ENCODE peak calls at places on chromosomes 4 and X, in six cellular contexts. One of them, this sample, is unnamed.

GRCh38 chrX:110741213-110741796 is 54.3 kb downstream of the CHRDL1 start:
- DNase-seq in neural crest cell: no peak
- DNase-seq in breast epithelium: no peak
- DNase-seq in AG09309: peak; percentile 32
- DNase-seq in GM20000: no peak
- DNase-seq in dorsolateral prefrontal cortex: no peak
- DNase-seq in this sample: no peak

GRCh38 chr4:675036-675804 is 878 bp downstream of the MYL5 start:
- DNase-seq in GM20000: no peak
- DNase-seq in breast epithelium: no peak
- DNase-seq in dorsolateral prefrontal cortex: no peak
- DNase-seq in neural crest cell: no peak
- DNase-seq in AG09309: no peak
- DNase-seq in this sample: no peak

GRCh38 chr4:39910064-39910463 is 67.6 kb downstream of the PDS5A start:
- DNase-seq in GM20000: no peak
- DNase-seq in neural crest cell: no peak
- DNase-seq in breast epithelium: no peak
- DNase-seq in AG09309: no peak
- DNase-seq in dorsolateral prefrontal cortex: no peak
- DNase-seq in this sample: no peak

GRCh38 chrX:55056820-55057690 is 17.8 kb upstream of the PAGE2B start:
- DNase-seq in AG09309: peak; percentile 3
- DNase-seq in breast epithelium: no peak
- DNase-seq in neural crest cell: no peak
- DNase-seq in dorsolateral prefrontal cortex: no peak
- DNase-seq in GM20000: no peak
- DNase-seq in this sample: no peak

GRCh38 chrX:20412871-20413486 is 146.3 kb upstream of the RPS6KA3 start:
- DNase-seq in AG09309: no peak
- DNase-seq in neural crest cell: no peak
- DNase-seq in GM20000: peak; percentile 24
- DNase-seq in dorsolateral prefrontal cortex: no peak
- DNase-seq in breast epithelium: no peak
- DNase-seq in this sample: no peak

GRCh38 chrX:121333942-121334341 is 286.5 kb downstream of the GLUD2 start:
- DNase-seq in AG09309: no peak
- DNase-seq in breast epithelium: no peak
- DNase-seq in GM20000: no peak
- DNase-seq in dorsolateral prefrontal cortex: no peak
- DNase-seq in neural crest cell: no peak
- DNase-seq in this sample: no peak

GRCh38 chr4:13054410-13054970 is 429.6 kb downstream of the RAB28 start:
- DNase-seq in GM20000: no peak
- DNase-seq in AG09309: no peak
- DNase-seq in breast epithelium: no peak
- DNase-seq in neural crest cell: no peak
- DNase-seq in dorsolateral prefrontal cortex: no peak
- DNase-seq in this sample: no peak

GRCh38 chr4:10366628-10367027 is 90.6 kb downstream of the ZNF518B start:
- DNase-seq in breast epithelium: no peak
- DNase-seq in neural crest cell: no peak
- DNase-seq in GM20000: no peak
- DNase-seq in dorsolateral prefrontal cortex: no peak
- DNase-seq in AG09309: no peak
- DNase-seq in this sample: no peak

GRCh38 chrX:48761674-48762471 is at the start of gene GLOD5:
- DNase-seq in breast epithelium: peak; percentile 69
- DNase-seq in neural crest cell: no peak
- DNase-seq in AG09309: no peak
- DNase-seq in dorsolateral prefrontal cortex: peak; percentile 32
- DNase-seq in GM20000: no peak
- DNase-seq in this sample: no peak

GRCh38 chr4:41145571-41146078 is 68.7 kb downstream of the APBB2 start:
- DNase-seq in AG09309: no peak
- DNase-seq in GM20000: no peak
- DNase-seq in breast epithelium: no peak
- DNase-seq in dorsolateral prefrontal cortex: no peak
- DNase-seq in neural crest cell: no peak
- DNase-seq in this sample: no peak

GRCh38 chr4:7377223-7377865 is 57.4 kb downstream of the PSAPL1 start:
- DNase-seq in GM20000: no peak
- DNase-seq in dorsolateral prefrontal cortex: no peak
- DNase-seq in neural crest cell: no peak
- DNase-seq in breast epithelium: no peak
- DNase-seq in AG09309: no peak
- DNase-seq in this sample: peak; percentile 33

GRCh38 chr4:76449824-76450223 is 14.8 kb downstream of the SHROOM3 start:
- DNase-seq in GM20000: no peak
- DNase-seq in neural crest cell: no peak
- DNase-seq in dorsolateral prefrontal cortex: no peak
- DNase-seq in AG09309: no peak
- DNase-seq in breast epithelium: no peak
- DNase-seq in this sample: no peak

GRCh38 chrX:153955451-153955732 is 10.9 kb upstream of the RENBP start:
- DNase-seq in GM20000: no peak
- DNase-seq in neural crest cell: no peak
- DNase-seq in dorsolateral prefrontal cortex: no peak
- DNase-seq in AG09309: no peak
- DNase-seq in breast epithelium: no peak
- DNase-seq in this sample: peak; percentile 83

GRCh38 chr4:158578476-158578875 is 56.8 kb downstream of the RXFP1 start:
- DNase-seq in neural crest cell: no peak
- DNase-seq in dorsolateral prefrontal cortex: no peak
- DNase-seq in GM20000: no peak
- DNase-seq in AG09309: no peak
- DNase-seq in breast epithelium: no peak
- DNase-seq in this sample: no peak

GRCh38 chr4:176303938-176304337 is 15.8 kb upstream of the SPCS3 start:
- DNase-seq in GM20000: no peak
- DNase-seq in AG09309: no peak
- DNase-seq in neural crest cell: no peak
- DNase-seq in dorsolateral prefrontal cortex: no peak
- DNase-seq in breast epithelium: no peak
- DNase-seq in this sample: no peak

GRCh38 chrX:115547448-115547847 is 13.5 kb upstream of the PLS3 start:
- DNase-seq in neural crest cell: no peak
- DNase-seq in AG09309: no peak
- DNase-seq in breast epithelium: no peak
- DNase-seq in dorsolateral prefrontal cortex: no peak
- DNase-seq in GM20000: no peak
- DNase-seq in this sample: no peak

GRCh38 chrX:153668423-153669173 is 5.0 kb downstream of the PNCK start:
- DNase-seq in AG09309: no peak
- DNase-seq in neural crest cell: no peak
- DNase-seq in breast epithelium: no peak
- DNase-seq in GM20000: no peak
- DNase-seq in dorsolateral prefrontal cortex: no peak
- DNase-seq in this sample: peak; percentile 66

GRCh38 chrX:63506320-63506719 is 155.2 kb upstream of the SPIN4 start:
- DNase-seq in neural crest cell: no peak
- DNase-seq in breast epithelium: no peak
- DNase-seq in AG09309: no peak
- DNase-seq in GM20000: no peak
- DNase-seq in dorsolateral prefrontal cortex: no peak
- DNase-seq in this sample: no peak

GRCh38 chr4:40621592-40622512 is 7.8 kb downstream of the RBM47 start:
- DNase-seq in AG09309: peak; percentile 97
- DNase-seq in dorsolateral prefrontal cortex: no peak
- DNase-seq in breast epithelium: peak; percentile 76
- DNase-seq in GM20000: peak; percentile 57
- DNase-seq in neural crest cell: no peak
- DNase-seq in this sample: no peak

GRCh38 chr4:80321341-80321740 is 14.2 kb upstream of the CFAP299 start:
- DNase-seq in AG09309: no peak
- DNase-seq in GM20000: no peak
- DNase-seq in breast epithelium: no peak
- DNase-seq in dorsolateral prefrontal cortex: no peak
- DNase-seq in neural crest cell: no peak
- DNase-seq in this sample: no peak

GRCh38 chr4:166324321-166324720 is 451.3 kb downstream of the TLL1 start:
- DNase-seq in neural crest cell: peak; percentile 15
- DNase-seq in AG09309: no peak
- DNase-seq in dorsolateral prefrontal cortex: no peak
- DNase-seq in breast epithelium: no peak
- DNase-seq in GM20000: no peak
- DNase-seq in this sample: no peak

GRCh38 chr4:74501579-74501978 is 56.6 kb downstream of the AREG start:
- DNase-seq in GM20000: no peak
- DNase-seq in breast epithelium: no peak
- DNase-seq in AG09309: peak; percentile 47
- DNase-seq in dorsolateral prefrontal cortex: no peak
- DNase-seq in neural crest cell: no peak
- DNase-seq in this sample: no peak

GRCh38 chrX:45001038-45001437 is 128.1 kb downstream of the KDM6A start:
- DNase-seq in breast epithelium: no peak
- DNase-seq in dorsolateral prefrontal cortex: no peak
- DNase-seq in neural crest cell: no peak
- DNase-seq in GM20000: no peak
- DNase-seq in AG09309: no peak
- DNase-seq in this sample: no peak

GRCh38 chr4:16224264-16224663 is 2.0 kb downstream of the TAPT1 start:
- DNase-seq in breast epithelium: no peak
- DNase-seq in neural crest cell: no peak
- DNase-seq in GM20000: no peak
- DNase-seq in AG09309: no peak
- DNase-seq in dorsolateral prefrontal cortex: no peak
- DNase-seq in this sample: no peak

GRCh38 chrX:63270873-63271272 is 80.3 kb downstream of the SPIN4 start:
- DNase-seq in dorsolateral prefrontal cortex: no peak
- DNase-seq in breast epithelium: no peak
- DNase-seq in AG09309: no peak
- DNase-seq in GM20000: no peak
- DNase-seq in neural crest cell: no peak
- DNase-seq in this sample: no peak

GRCh38 chrX:26783512-26784225 is 567.7 kb downstream of the MAGEB5 start:
- DNase-seq in breast epithelium: no peak
- DNase-seq in GM20000: peak; percentile 1
- DNase-seq in neural crest cell: peak; percentile 26
- DNase-seq in dorsolateral prefrontal cortex: no peak
- DNase-seq in AG09309: no peak
- DNase-seq in this sample: no peak
- TF ChIP-seq CTCF in breast epithelium: no peak
- TF ChIP-seq CTCF in GM20000: peak; percentile 15
- TF ChIP-seq CTCF in neural crest cell: peak; percentile 64
- TF ChIP-seq CTCF in dorsolateral prefrontal cortex: peak; percentile 59
- TF ChIP-seq CTCF in AG09309: no peak
- TF ChIP-seq CTCF in this sample: peak; percentile 72

DNA sequence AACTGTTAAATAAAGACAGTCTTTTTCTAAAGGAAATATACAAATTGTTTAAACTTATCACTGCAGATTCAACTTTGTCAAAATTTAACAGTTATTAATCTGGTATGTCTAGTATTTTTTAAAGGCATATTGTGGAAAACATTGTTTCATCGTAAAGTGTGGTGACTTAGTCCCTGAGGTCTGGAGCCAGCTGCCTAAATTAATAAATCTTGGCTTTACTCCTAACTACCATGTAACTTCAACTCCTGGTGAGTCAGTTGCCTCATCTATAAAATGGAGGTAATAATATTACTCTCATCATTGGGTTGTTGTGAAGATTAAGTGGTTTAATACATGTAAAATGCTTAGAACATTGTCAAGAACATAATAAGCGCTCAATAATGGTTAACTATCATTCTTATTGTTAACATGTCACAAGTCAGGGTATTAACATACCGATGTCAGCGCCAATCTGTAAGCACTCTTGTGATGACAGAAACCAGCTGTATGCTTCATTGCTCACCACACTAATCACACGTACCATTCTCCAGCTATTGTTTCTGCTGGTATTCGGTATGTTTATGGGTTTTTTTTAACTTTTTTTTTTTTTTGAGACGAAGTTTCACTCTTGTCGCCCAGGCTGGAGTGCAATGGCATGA is 14.1 kb upstream of the SMIM43 start:
- DNase-seq in neural crest cell: no peak
- DNase-seq in breast epithelium: no peak
- DNase-seq in GM20000: no peak
- DNase-seq in dorsolateral prefrontal cortex: no peak
- DNase-seq in AG09309: no peak
- DNase-seq in this sample: no peak
- TF ChIP-seq CTCF in neural crest cell: no peak
- TF ChIP-seq CTCF in breast epithelium: no peak
- TF ChIP-seq CTCF in GM20000: no peak
- TF ChIP-seq CTCF in dorsolateral prefrontal cortex: no peak
- TF ChIP-seq CTCF in AG09309: no peak
- TF ChIP-seq CTCF in this sample: no peak

GRCh38 chr4:153207561-153207960 is 3.3 kb downstream of the TRIM2 start:
- DNase-seq in GM20000: no peak
- DNase-seq in dorsolateral prefrontal cortex: peak; percentile 63
- DNase-seq in AG09309: no peak
- DNase-seq in neural crest cell: peak; percentile 47
- DNase-seq in breast epithelium: no peak
- DNase-seq in this sample: no peak
- TF ChIP-seq CTCF in GM20000: peak; percentile 8
- TF ChIP-seq CTCF in dorsolateral prefrontal cortex: peak; percentile 70
- TF ChIP-seq CTCF in AG09309: peak; percentile 61
- TF ChIP-seq CTCF in neural crest cell: peak; percentile 63
- TF ChIP-seq CTCF in breast epithelium: no peak
- TF ChIP-seq CTCF in this sample: peak; percentile 74

DNA sequence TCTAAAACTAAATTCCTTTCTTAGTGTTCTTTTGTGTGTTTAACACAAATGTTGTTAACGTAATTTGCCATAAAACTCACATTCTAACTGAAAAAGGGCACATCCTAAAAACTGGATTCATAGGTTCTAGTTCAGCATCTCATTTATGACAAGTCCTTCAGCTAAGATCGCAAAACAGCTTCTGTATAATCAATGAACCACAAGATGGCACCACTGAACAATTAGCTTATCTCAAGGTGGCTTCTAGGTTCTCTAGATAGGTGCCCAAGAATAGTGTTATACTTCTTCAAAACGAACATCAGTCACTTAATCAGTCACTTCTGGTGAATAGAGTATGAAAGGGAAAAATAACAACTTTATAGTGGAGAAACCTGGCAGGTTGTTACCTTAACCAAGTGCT is 54.3 kb downstream of the NRK start:
- DNase-seq in GM20000: no peak
- DNase-seq in breast epithelium: no peak
- DNase-seq in neural crest cell: no peak
- DNase-seq in AG09309: no peak
- DNase-seq in dorsolateral prefrontal cortex: no peak
- DNase-seq in this sample: no peak
- TF ChIP-seq CTCF in GM20000: no peak
- TF ChIP-seq CTCF in breast epithelium: no peak
- TF ChIP-seq CTCF in neural crest cell: peak; percentile 39
- TF ChIP-seq CTCF in AG09309: peak; percentile 29
- TF ChIP-seq CTCF in dorsolateral prefrontal cortex: peak; percentile 18
- TF ChIP-seq CTCF in this sample: peak; percentile 67

DNA sequence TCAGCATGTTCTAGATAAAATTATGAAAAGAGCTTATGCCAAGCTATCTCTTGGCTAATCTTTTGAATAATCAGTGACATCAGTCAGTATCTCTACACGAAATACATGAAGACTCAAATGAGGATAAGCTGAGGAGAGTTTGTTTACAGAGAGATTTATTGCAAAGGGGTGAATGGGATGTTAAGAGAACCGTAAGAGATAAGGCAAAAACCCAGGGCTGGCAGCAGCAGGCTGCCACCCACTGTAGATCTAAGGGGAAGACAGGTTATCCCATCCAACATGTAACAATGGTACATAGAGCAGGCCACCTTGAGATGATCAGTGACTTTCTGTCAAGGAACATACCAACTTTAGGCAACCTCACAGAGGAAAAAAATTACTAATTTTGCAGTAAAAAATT is 432.1 kb upstream of the NR3C2 start:
- DNase-seq in AG09309: no peak
- DNase-seq in neural crest cell: no peak
- DNase-seq in GM20000: no peak
- DNase-seq in dorsolateral prefrontal cortex: no peak
- DNase-seq in breast epithelium: no peak
- DNase-seq in this sample: no peak
- TF ChIP-seq CTCF in AG09309: no peak
- TF ChIP-seq CTCF in neural crest cell: no peak
- TF ChIP-seq CTCF in GM20000: no peak
- TF ChIP-seq CTCF in dorsolateral prefrontal cortex: no peak
- TF ChIP-seq CTCF in breast epithelium: no peak
- TF ChIP-seq CTCF in this sample: no peak

This sample was measured in chondrocyte.